ENCODE peak calls at places on chromosomes 5 and 9, in four cellular contexts. X is body of pancreas, U is K562, C is psoas muscle. R is an unnamed sample. For H3K4me1, the result is how much of the 10 kb centered on the place peaks cover.

GRCh38 chr5:55991768-55992486 is 2.8 kb downstream of the IL6ST start:
- DNase-seq in U (no peak), X (no peak), C (no peak), R (no peak)

GRCh38 chr5:73797142-73797530 is 171.1 kb downstream of the ARHGEF28 start:
- DNase-seq in X (no peak), C (no peak), U (no peak), R (no peak)

GRCh38 chr9:115170674-115171073 is 52.7 kb upstream of the TNC start:
- DNase-seq in C (peak), X (no peak), U (no peak), R (no peak)

GRCh38 chr9:118362596-118362995 is 658.4 kb downstream of the TLR4 start:
- DNase-seq in X (no peak), C (no peak), U (no peak), R (no peak)

GRCh38 chr5:92401492-92401891 is 1018.4 kb upstream of the ARRDC3 start:
- DNase-seq in X (no peak), U (no peak), C (no peak), R (no peak)

GRCh38 chr9:121324755-121325154 is 45.3 kb downstream of the STOM start:
- DNase-seq in U (no peak), C (no peak), X (no peak), R (peak)

GRCh38 chr5:177310757-177311173 is 933 bp downstream of the MXD3 start:
- DNase-seq in C (no peak), X (no peak), U (peak), R (no peak)

GRCh38 chr5:171571663-171572062 is 152.2 kb downstream of the FGF18 start:
- DNase-seq in C (no peak), X (no peak), U (no peak), R (no peak)

GRCh38 chr9:34185778-34186551 is 7.1 kb downstream of the UBAP1 start:
- DNase-seq in C (no peak), X (peak), U (peak), R (peak)

GRCh38 chr5:133316346-133317343 is 264.8 kb downstream of the HSPA4 start:
- DNase-seq in U (peak), X (no peak), C (no peak), R (no peak)

GRCh38 chr9:84296146-84296843 is 44.3 kb downstream of the SLC28A3 start:
- DNase-seq in X (no peak), U (no peak), C (no peak), R (no peak)

GRCh38 chr5:127210082-127210481 is 80.5 kb upstream of the MEGF10 start:
- DNase-seq in C (no peak), X (no peak), U (no peak), R (no peak)

GRCh38 chr9:108836771-108837170 is 19.0 kb downstream of the ACTL7B start:
- DNase-seq in U (no peak), C (no peak), X (no peak), R (no peak)

GRCh38 chr5:34923694-34924461 is 5.5 kb upstream of the DNAJC21 start:
- DNase-seq in U (peak), X (no peak), C (no peak), R (no peak)

GRCh38 chr5:122165574-122166021 is 36.3 kb downstream of the ZNF474 start:
- DNase-seq in C (no peak), X (no peak), U (no peak), R (no peak)

GRCh38 chr9:69946800-69947437 is 96.7 kb upstream of the MAMDC2 start:
- DNase-seq in X (no peak), C (no peak), U (peak), R (no peak)

GRCh38 chr5:178279026-178279722 is 46.6 kb upstream of the PHYKPL start:
- DNase-seq in U (no peak), X (no peak), C (no peak), R (no peak)

GRCh38 chr9:129692534-129692933 is 27.1 kb downstream of the PRRX2 start:
- DNase-seq in U (no peak), X (no peak), C (no peak), R (no peak)

GRCh38 chr9:35792826-35793225 is 1.4 kb downstream of the NPR2 start:
- DNase-seq in C (no peak), U (no peak), X (no peak), R (no peak)

GRCh38 chr5:6950872-6951271 is 237.6 kb downstream of the TENT4A start:
- DNase-seq in U (no peak), C (no peak), X (no peak), R (no peak)

GRCh38 chr9:5922192-5922591 is 31.5 kb downstream of the MLANA start:
- DNase-seq in U (no peak), C (no peak), X (no peak), R (no peak)

GRCh38 chr5:14742427-14743010 is 78.0 kb downstream of the OTULIN start:
- DNase-seq in X (no peak), C (no peak), U (peak), R (no peak)

GRCh38 chr9:81687521-81688261 is 1.7 kb downstream of the TLE1 start:
- DNase-seq in X (peak), U (no peak), C (peak), R (peak)

GRCh38 chr5:67465556-67466206 is 269.1 kb upstream of the CD180 start:
- DNase-seq in X (no peak), U (no peak), C (no peak), R (no peak)

GRCh38 chr5:113971454-113971853 is 390.4 kb upstream of the KCNN2 start:
- DNase-seq in U (no peak), C (no peak), X (no peak), R (no peak)

GRCh38 chr9:130088056-130088455 is 34.4 kb downstream of the GPR107 start:
- DNase-seq in X (no peak), C (no peak), U (no peak), R (no peak)

GRCh38 chr5:167678457-167678856 is 613.0 kb upstream of the WWC1 start:
- DNase-seq in U (no peak), C (no peak), X (no peak), R (no peak)

GRCh38 chr5:56856779-56857178 is 41.4 kb downstream of the MAP3K1 start:
- DNase-seq in C (no peak), U (no peak), X (no peak), R (no peak)

GRCh38 chr5:116763987-116764866 is 189.6 kb upstream of the SEMA6A start:
- DNase-seq in X (no peak), C (no peak), U (no peak), R (no peak)

GRCh38 chr9:137299938-137300337 is 2.1 kb downstream of the NRARP start:
- DNase-seq in U (peak), C (no peak), X (peak), R (no peak)
- H3K27ac ChIP-seq in U (peak), C (no peak), X (peak), R (peak)

GRCh38 chr9:136686794-136687711 is at the start of gene AGPAT2:
- DNase-seq in X (peak), C (peak), U (peak), R (peak)
- H3K4me1 ChIP-seq in X (half or more), C (under half), U (under half), R (half or more)

DNA sequence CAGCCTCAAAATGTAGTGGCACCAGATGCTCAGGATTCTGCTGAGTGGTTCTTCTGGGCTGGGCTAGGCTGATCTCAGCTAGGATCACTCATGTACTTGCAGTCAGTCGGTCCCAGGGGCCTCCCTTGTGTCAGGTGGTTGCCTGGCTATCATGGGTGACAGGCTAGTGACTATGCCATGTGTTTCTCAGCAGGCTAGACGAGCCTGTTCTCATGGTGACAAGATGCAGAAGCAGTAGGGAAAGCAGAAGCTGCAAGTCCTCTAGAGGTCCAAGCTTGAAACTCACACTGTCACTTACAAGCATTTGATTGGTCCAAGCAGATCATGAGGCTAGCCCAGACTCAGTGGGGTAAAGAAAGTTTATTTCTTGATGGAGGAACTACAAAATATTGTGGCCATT is 15.2 kb upstream of the KCNMB1 start:
- DNase-seq in C (no peak), U (no peak), X (no peak), R (no peak)
- H3K27ac ChIP-seq in C (no peak), U (no peak), X (no peak), R (no peak)

DNA sequence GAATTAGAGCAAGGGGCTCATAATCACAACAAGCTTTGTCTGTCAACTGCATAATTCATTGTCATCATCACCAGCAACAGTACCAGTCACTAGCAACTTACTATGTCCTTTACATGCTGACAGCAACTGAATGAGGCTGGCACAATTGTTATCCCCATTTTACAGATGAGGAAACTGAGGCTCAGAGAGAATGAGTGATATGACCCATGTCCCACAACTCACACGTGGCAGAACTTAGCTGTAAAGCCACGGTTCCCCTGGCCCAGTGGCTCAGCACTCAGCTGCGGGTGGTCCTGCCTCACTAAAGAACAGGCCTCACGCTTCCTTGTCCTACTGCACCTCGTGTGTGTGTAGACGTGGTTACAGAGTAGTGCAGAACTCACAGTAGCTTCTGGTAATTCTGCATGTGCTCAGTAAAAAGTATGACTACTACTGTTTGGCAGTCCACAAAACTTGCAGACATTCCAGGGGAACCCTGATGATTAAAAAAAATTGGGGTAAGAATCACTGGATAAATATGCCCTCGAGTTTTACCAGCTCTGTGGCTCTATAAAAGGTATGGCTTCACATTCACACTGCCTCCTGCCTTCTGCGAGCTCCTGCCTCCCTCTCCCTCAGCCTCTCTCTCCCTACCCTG is 30.2 kb downstream of the AFAP1L1 start:
- DNase-seq in X (no peak), U (no peak), C (no peak), R (no peak)
- H3K4me1 ChIP-seq in X (under half), U (under half), C (under half), R (under half)

GRCh38 chr5:137372386-137373160 is 126.6 kb downstream of the SPOCK1 start:
- DNase-seq in U (no peak), C (no peak), X (no peak), R (no peak)

GRCh38 chr5:137366526-137366925 is 132.6 kb downstream of the SPOCK1 start:
- DNase-seq in X (no peak), U (no peak), C (no peak), R (no peak)

GRCh38 chr5:137367951-137368350 is 131.2 kb downstream of the SPOCK1 start:
- DNase-seq in X (no peak), C (no peak), U (no peak), R (no peak)

GRCh38 chr5:137370511-137371071 is 128.5 kb downstream of the SPOCK1 start:
- DNase-seq in C (no peak), X (no peak), U (no peak), R (no peak)

DNA sequence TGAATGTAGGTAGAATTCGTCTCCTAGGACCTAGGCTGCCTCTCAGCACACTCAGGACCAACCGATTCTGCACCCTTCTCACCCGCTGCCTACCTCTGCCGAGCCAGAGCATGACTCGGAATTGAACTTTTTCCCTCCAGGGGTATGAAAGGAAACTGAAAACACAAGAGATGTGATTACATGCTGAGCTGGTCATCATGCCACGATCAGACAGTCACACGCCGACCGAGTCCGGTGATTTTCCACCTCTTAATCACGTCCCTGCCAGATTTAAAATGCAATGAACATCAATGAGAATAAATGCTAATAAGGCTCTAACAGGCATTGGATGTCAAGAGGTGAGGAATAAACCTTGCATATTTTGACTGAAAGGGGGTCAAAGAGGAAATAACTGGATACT is 129.0 kb downstream of the SPOCK1 start:
- DNase-seq in U (no peak), C (no peak), X (no peak), R (no peak)
- H3K27ac ChIP-seq in U (no peak), C (no peak), X (no peak), R (no peak)

GRCh38 chr9:125906893-125907292 is 159.7 kb downstream of the PBX3 start:
- DNase-seq in C (no peak), U (no peak), X (no peak), R (no peak)

GRCh38 chr9:125908138-125908537 is 161.0 kb downstream of the PBX3 start:
- DNase-seq in C (no peak), X (no peak), U (no peak), R (no peak)

GRCh38 chr9:125902865-125903512 is 155.8 kb downstream of the PBX3 start:
- DNase-seq in X (no peak), U (no peak), C (no peak), R (no peak)

GRCh38 chr9:125904155-125904841 is 157.1 kb downstream of the PBX3 start:
- DNase-seq in C (no peak), U (no peak), X (no peak), R (no peak)

GRCh38 chr9:125906144-125906543 is 159.0 kb downstream of the PBX3 start:
- DNase-seq in U (no peak), C (no peak), X (no peak), R (no peak)
- H3K4me1 ChIP-seq in U (under half), C (under half), X (under half), R (under half)

DNA sequence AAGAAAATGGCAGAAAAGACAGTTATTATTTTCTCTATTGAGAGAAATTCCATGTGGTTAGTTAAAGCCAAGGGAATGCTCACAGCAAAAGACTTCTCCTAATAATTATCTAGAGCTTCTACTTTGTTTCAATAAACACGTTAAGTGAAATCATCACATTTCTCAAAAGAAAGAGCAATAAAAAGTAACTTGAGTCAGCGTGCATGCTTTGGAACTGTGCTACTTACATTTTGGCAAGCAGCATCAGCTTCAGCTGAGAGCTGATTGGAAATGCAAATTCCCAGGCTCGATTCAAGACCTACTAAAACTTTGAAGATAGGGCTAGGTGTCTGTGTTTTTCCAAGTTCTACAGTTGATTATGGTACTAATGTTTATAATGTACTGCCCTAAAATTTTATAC is 132.1 kb downstream of the CDH18 start:
- DNase-seq in U (no peak), C (no peak), X (no peak), R (no peak)
- H3K27ac ChIP-seq in U (no peak), C (no peak), X (no peak), R (no peak)

GRCh38 chr9:21813575-21814473 is 11.4 kb downstream of the MTAP start:
- DNase-seq in C (peak), U (no peak), X (peak), R (peak)
- H3K4me1 ChIP-seq in C (under half), U (under half), X (under half), R (under half)